ENCODE peak calls at places on chromosomes 7 and 10, in seven cellular contexts. J, F, A, U, O, P and X are unnamed samples.

GRCh38 chr10:32877915-32878314 is 80.1 kb downstream of the ITGB1 start:
- DNase-seq in J (no peak), F (no peak), A (no peak), U (no peak), O (no peak), P (no peak), X (no peak)

GRCh38 chr7:57203161-57203791 is 71.0 kb upstream of the ZNF479 start:
- DNase-seq in J (no peak), F (no peak), A (no peak), U (no peak), O (no peak), P (no peak), X (no peak)

GRCh38 chr10:75399461-75400162 is 2.0 kb downstream of the ZNF503 start:
- DNase-seq in J (peak), F (peak), A (peak), U (peak), O (peak), P (no peak), X (peak)

GRCh38 chr10:68156373-68157185 is 47.3 kb downstream of the MYPN start:
- DNase-seq in J (peak), F (peak), A (peak), U (no peak), O (peak), P (peak), X (peak)

GRCh38 chr10:26468691-26469090 is 30.6 kb downstream of the APBB1IP start:
- DNase-seq in J (peak), F (no peak), A (no peak), U (no peak), O (no peak), P (no peak), X (peak)

GRCh38 chr7:102072636-102073209 is 213.9 kb upstream of the SH2B2 start:
- DNase-seq in J (no peak), F (no peak), A (no peak), U (no peak), O (no peak), P (no peak), X (no peak)

GRCh38 chr7:142513221-142513955 is 235.9 kb upstream of the PRSS1 start:
- DNase-seq in J (no peak), F (no peak), A (no peak), U (no peak), O (no peak), P (no peak), X (peak)

GRCh38 chr10:52308251-52309031 is 5.6 kb upstream of the DKK1 start:
- DNase-seq in J (no peak), F (peak), A (no peak), U (peak), O (peak), P (peak), X (peak)

GRCh38 chr7:1225462-1226154 is 7.1 kb upstream of the UNCX start:
- DNase-seq in J (peak), F (no peak), A (no peak), U (no peak), O (no peak), P (peak), X (peak)